ENCODE peak calls at places on chromosomes 1 and 21, in eight cellular contexts. U is progenitor cell of endocrine pancreas, M is brain microvascular endothelial cell, I is endodermal cell, S is heart left ventricle, L is stomach, T is mucosa of descending colon, Y is RWPE1. O is an unnamed sample.

GRCh38 chr1:187654635-187655034 is 825.9 kb downstream of the PLA2G4A start:
- DNase-seq in U (no peak), M (no peak), I (no peak), S (no peak), L (no peak), T (no peak), Y (no peak), O (no peak)

GRCh38 chr1:20640183-20640597 is 6.9 kb downstream of the PINK1 start:
- DNase-seq in U (peak), M (peak), I (peak), S (no peak), L (peak), T (no peak), Y (peak), O (peak)

GRCh38 chr21:40176732-40177131 is 309.5 kb downstream of the PCP4 start:
- DNase-seq in U (no peak), M (no peak), I (no peak), S (no peak), L (no peak), T (no peak), Y (no peak), O (no peak)

GRCh38 chr1:206713910-206714312 is 29.2 kb downstream of the MAPKAPK2 start:
- DNase-seq in U (no peak), M (no peak), I (no peak), S (no peak), L (no peak), T (no peak), Y (no peak), O (peak)

GRCh38 chr1:48908606-48909005 is 131.9 kb upstream of the BEND5 start:
- DNase-seq in U (no peak), M (no peak), I (no peak), S (no peak), L (no peak), T (no peak), Y (no peak), O (no peak)

GRCh38 chr1:153347856-153348255 is 785 bp downstream of the PGLYRP4 start:
- DNase-seq in U (no peak), M (no peak), I (no peak), S (no peak), L (no peak), T (no peak), Y (no peak), O (no peak)

GRCh38 chr1:17903386-17903785 is 148.3 kb downstream of the ACTL8 start:
- DNase-seq in U (no peak), M (no peak), I (no peak), S (no peak), L (peak), T (no peak), Y (no peak), O (no peak)

GRCh38 chr1:61580417-61580816 is 144.5 kb downstream of the TM2D1 start:
- DNase-seq in U (no peak), M (no peak), I (no peak), S (no peak), L (no peak), T (no peak), Y (no peak), O (no peak)

GRCh38 chr1:108121361-108122143 is 78.6 kb downstream of the SLC25A24 start:
- DNase-seq in U (peak), M (peak), I (peak), S (peak), L (no peak), T (no peak), Y (no peak), O (no peak)

GRCh38 chr21:44792653-44793052 is 9.0 kb downstream of the UBE2G2 start:
- DNase-seq in U (no peak), M (no peak), I (peak), S (no peak), L (no peak), T (no peak), Y (no peak), O (no peak)

GRCh38 chr1:183444243-183444642 is 26.1 kb upstream of the NMNAT2 start:
- DNase-seq in U (no peak), M (peak), I (no peak), S (no peak), L (no peak), T (no peak), Y (peak), O (no peak)

GRCh38 chr21:44815852-44816628 is 1.8 kb downstream of the SUMO3 start:
- DNase-seq in U (no peak), M (no peak), I (peak), S (no peak), L (no peak), T (no peak), Y (no peak), O (no peak)

GRCh38 chr21:36005018-36005417 is 55.3 kb downstream of the SETD4 start:
- DNase-seq in U (no peak), M (no peak), I (no peak), S (no peak), L (no peak), T (peak), Y (no peak), O (no peak)

GRCh38 chr1:38962560-38962959 is 20.9 kb upstream of the RHBDL2 start:
- DNase-seq in U (no peak), M (no peak), I (no peak), S (no peak), L (no peak), T (no peak), Y (no peak), O (peak)

GRCh38 chr1:6180215-6180577 is at the start of gene CHD5:
- DNase-seq in U (no peak), M (no peak), I (peak), S (no peak), L (no peak), T (peak), Y (no peak), O (no peak)

GRCh38 chr1:154888757-154889156 is 18.7 kb upstream of the KCNN3 start:
- DNase-seq in U (no peak), M (no peak), I (no peak), S (no peak), L (no peak), T (no peak), Y (no peak), O (no peak)

GRCh38 chr1:147539122-147539575 is 2.2 kb upstream of the BCL9 start:
- DNase-seq in U (no peak), M (peak), I (no peak), S (peak), L (no peak), T (no peak), Y (peak), O (peak)

GRCh38 chr1:153968000-153968363 is 280 bp downstream of the CREB3L4 start:
- DNase-seq in U (no peak), M (no peak), I (peak), S (no peak), L (peak), T (peak), Y (no peak), O (no peak)

GRCh38 chr1:179121159-179121938 is 39.5 kb downstream of the TOR3A start:
- DNase-seq in U (no peak), M (no peak), I (peak), S (no peak), L (no peak), T (no peak), Y (no peak), O (peak)

GRCh38 chr1:154608522-154609294 is 722 bp upstream of the ADAR start:
- DNase-seq in U (peak), M (peak), I (peak), S (peak), L (peak), T (peak), Y (peak), O (peak)

GRCh38 chr1:8879348-8880067 is 1.0 kb upstream of the ENO1 start:
- DNase-seq in U (no peak), M (no peak), I (no peak), S (no peak), L (no peak), T (no peak), Y (no peak), O (no peak)
- TF ChIP-seq CTCF in U (peak), M (peak), I (peak), S (peak), L (no peak), T (no peak), Y (no peak), O (peak)

GRCh38 chr1:26826261-26827201 is at the start of gene ZDHHC18:
- DNase-seq in U (peak), M (peak), I (peak), S (peak), L (peak), T (peak), Y (peak), O (peak)

GRCh38 chr1:26814893-26815292 is 11.6 kb upstream of the ZDHHC18 start:
- DNase-seq in U (no peak), M (no peak), I (no peak), S (no peak), L (no peak), T (no peak), Y (no peak), O (no peak)

GRCh38 chr1:26824735-26825134 is 1.8 kb upstream of the ZDHHC18 start:
- DNase-seq in U (no peak), M (no peak), I (no peak), S (no peak), L (no peak), T (peak), Y (no peak), O (no peak)

GRCh38 chr1:26822737-26823395 is 3.6 kb upstream of the ZDHHC18 start:
- DNase-seq in U (no peak), M (no peak), I (no peak), S (no peak), L (no peak), T (no peak), Y (no peak), O (no peak)

DNA sequence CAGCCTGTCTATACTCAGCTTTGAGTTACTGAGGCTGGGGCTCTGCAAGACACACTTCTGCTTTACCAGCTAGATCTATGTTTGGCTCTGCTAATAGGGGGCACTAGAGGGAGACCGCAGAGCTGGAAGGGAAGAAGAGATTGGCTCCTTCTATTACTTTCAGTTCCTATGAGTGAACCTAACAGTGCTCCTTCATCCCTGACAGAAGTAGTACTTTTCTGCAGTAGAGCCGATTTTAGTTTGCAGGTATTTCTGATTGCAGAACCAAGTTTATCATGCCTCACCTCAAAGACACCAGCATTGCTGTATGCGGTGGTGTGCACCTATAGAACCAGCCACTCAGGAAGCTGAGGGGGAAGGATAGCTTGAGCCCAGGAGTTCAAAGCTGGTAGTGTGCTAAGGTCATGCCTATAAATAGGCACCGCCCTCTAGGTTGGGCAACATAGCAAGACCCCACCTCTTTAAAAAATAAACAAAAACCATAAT is 5.7 kb upstream of the ZDHHC18 start:
- DNase-seq in U (no peak), M (no peak), I (no peak), S (no peak), L (no peak), T (peak), Y (no peak), O (no peak)
- TF ChIP-seq CTCF in U (no peak), M (peak), I (peak), S (peak), L (no peak), T (no peak), Y (no peak), O (no peak)

DNA sequence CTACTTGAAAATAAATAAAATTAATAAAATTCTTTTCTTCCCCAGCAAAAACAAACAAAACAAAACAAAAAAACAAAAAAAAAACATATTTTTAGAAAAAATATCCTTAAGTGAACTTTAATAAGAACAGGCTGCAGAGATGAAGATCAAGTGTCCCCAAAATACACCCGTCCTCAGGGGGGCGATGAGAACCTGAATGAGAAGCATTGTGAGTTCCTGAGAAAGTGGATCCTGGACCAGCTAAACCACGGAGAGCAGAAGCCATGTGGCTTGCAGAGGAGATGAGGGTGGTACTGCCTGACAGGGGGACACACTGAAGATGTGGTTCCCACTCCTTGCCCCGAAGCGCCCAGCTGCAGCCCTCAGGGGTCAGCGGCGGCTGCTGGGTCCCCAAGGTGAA is 89.3 kb downstream of the ITPKB start:
- DNase-seq in U (no peak), M (no peak), I (peak), S (no peak), L (no peak), T (no peak), Y (no peak), O (peak)
- TF ChIP-seq CTCF in U (no peak), M (peak), I (peak), S (peak), L (no peak), T (no peak), Y (no peak), O (peak)

GRCh38 chr21:32101206-32101763 is 177.6 kb downstream of the MIS18A start:
- DNase-seq in U (no peak), M (no peak), I (no peak), S (no peak), L (no peak), T (no peak), Y (no peak), O (no peak)

GRCh38 chr21:32094792-32095191 is 184.1 kb downstream of the MIS18A start:
- DNase-seq in U (no peak), M (peak), I (peak), S (no peak), L (no peak), T (no peak), Y (no peak), O (no peak)

GRCh38 chr21:32099812-32100416 is 178.9 kb downstream of the MIS18A start:
- DNase-seq in U (no peak), M (no peak), I (peak), S (no peak), L (no peak), T (no peak), Y (no peak), O (no peak)

GRCh38 chr21:32093758-32094463 is 184.9 kb downstream of the MIS18A start:
- DNase-seq in U (no peak), M (no peak), I (no peak), S (no peak), L (no peak), T (no peak), Y (no peak), O (no peak)

DNA sequence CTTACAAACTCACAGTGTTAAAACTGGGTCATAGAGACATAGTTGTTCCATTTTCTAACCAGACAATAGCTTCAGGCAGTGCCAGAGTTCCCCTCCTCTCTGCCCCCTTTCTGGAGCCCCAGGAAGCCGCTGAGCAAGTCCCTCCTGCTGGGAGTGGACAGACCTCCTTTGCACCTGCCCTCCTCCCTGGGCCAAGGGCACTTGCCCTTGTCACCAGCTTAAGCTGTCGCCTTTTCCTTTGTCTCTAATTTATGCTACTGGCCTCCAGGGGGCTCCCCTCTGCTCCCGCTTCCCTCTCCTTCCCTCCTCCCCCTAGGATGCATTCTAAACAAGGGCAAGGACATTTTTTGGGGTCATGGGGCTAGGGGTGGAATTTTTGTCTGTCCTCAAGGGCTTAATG is 182.4 kb downstream of the MIS18A start:
- DNase-seq in U (no peak), M (no peak), I (peak), S (peak), L (no peak), T (no peak), Y (no peak), O (no peak)
- TF ChIP-seq CTCF in U (peak), M (peak), I (peak), S (peak), L (no peak), T (no peak), Y (no peak), O (no peak)

DNA sequence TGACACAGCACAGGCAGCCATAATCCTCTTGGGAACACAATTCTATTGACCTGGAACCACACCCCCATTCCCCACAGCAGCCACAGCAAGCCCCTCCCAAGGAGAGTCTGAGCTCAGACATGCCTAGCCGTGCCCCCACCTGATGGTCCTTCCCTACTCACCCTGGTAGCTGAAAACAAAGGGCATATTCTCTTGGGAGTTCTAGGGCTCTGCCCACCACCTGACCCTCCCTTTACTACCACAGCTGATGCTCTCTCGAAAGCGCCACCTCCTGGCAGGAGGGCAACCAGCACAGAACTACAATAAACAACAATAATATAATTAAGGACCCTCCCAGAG is 184.8 kb upstream of the COA6 start:
- DNase-seq in U (no peak), M (no peak), I (peak), S (no peak), L (no peak), T (no peak), Y (no peak), O (no peak)
- TF ChIP-seq CTCF in U (peak), M (peak), I (peak), S (no peak), L (no peak), T (no peak), Y (peak), O (no peak)

GRCh38 chr1:156682166-156682890 is 5.1 kb upstream of the NES start:
- DNase-seq in U (no peak), M (no peak), I (peak), S (no peak), L (no peak), T (no peak), Y (no peak), O (no peak)
- TF ChIP-seq CTCF in U (peak), M (peak), I (peak), S (no peak), L (no peak), T (no peak), Y (no peak), O (peak)

DNA sequence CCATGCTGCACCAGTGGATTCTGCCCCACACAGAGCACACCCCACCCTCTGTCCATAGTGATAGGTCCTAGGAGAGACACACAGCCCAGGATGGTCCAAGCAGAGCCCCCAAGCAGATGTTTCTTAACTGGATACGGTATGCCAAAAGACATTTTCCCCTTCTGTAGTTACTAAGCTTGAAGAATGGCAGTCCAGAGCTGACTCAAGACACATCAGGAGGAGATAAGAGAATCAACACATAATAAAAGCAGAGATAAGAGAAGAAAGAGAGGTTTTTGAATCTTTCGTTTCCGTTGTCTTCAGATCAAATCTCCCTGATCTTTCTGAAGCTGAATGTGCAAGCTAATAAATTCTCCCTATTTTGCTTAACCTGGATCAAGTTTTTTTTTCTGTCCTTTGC is 21.8 kb upstream of the CASQ2 start:
- DNase-seq in U (no peak), M (no peak), I (no peak), S (no peak), L (no peak), T (no peak), Y (no peak), O (no peak)
- TF ChIP-seq CTCF in U (no peak), M (no peak), I (no peak), S (no peak), L (no peak), T (no peak), Y (no peak), O (no peak)